ENCODE peak calls at places on chromosomes 5 and 9, in six cellular contexts. G is B cell, Y is breast epithelium, F is PC-9, W is right lobe of liver, O is lung. B is an unnamed sample.

GRCh38 chr9:137406876-137407589 is 15.9 kb downstream of the EXD3 start:
- DNase-seq in G (peak; percentile 74), W (peak; percentile 69), F (peak; percentile 26), O (no peak), Y (no peak), B (peak; percentile 70)

GRCh38 chr5:181217805-181218065 is 5.3 kb upstream of the TRIM41 start:
- DNase-seq in Y (no peak), O (no peak), F (peak; percentile 54), G (no peak), W (no peak), B (peak; percentile 49)

GRCh38 chr5:135191084-135191826 is 157.2 kb upstream of the PITX1 start:
- DNase-seq in G (peak; percentile 82), W (peak; percentile 84), F (peak; percentile 86), O (peak; percentile 74), Y (peak; percentile 72), B (peak; percentile 92)

GRCh38 chr9:84939766-84940165 is 270.2 kb downstream of the NTRK2 start:
- DNase-seq in F (no peak), W (no peak), Y (no peak), G (no peak), O (no peak), B (no peak)

GRCh38 chr5:113162770-113163169 is 186.2 kb downstream of the DCP2 start:
- DNase-seq in O (no peak), W (no peak), F (peak; percentile 28), G (no peak), Y (no peak), B (no peak)

GRCh38 chr5:141241496-141241895 is 3.7 kb upstream of the PCDHB15 start:
- DNase-seq in G (no peak), Y (no peak), O (no peak), W (no peak), F (no peak), B (no peak)

GRCh38 chr5:138032572-138033274 is at the start of gene FAM13B:
- DNase-seq in Y (peak; percentile 76), O (peak; percentile 77), F (peak; percentile 83), G (peak; percentile 87), W (peak; percentile 89), B (peak; percentile 80)

GRCh38 chr5:9557696-9558095 is 11.8 kb upstream of the SEMA5A start:
- DNase-seq in W (no peak), G (no peak), O (no peak), Y (no peak), F (no peak), B (no peak)

GRCh38 chr5:137148656-137149055 is 350.5 kb downstream of the SPOCK1 start:
- DNase-seq in F (no peak), G (no peak), Y (no peak), O (no peak), W (no peak), B (no peak)

GRCh38 chr9:113798062-113799030 is 77.8 kb upstream of the ZNF618 start:
- DNase-seq in G (no peak), F (no peak), O (no peak), W (no peak), Y (no peak), B (no peak)

GRCh38 chr5:158116965-158117364 is 258.0 kb upstream of the CLINT1 start:
- DNase-seq in F (no peak), W (no peak), O (no peak), G (no peak), Y (no peak), B (no peak)

GRCh38 chr5:18397393-18397792 is 763.1 kb downstream of the TAF11L14 start:
- DNase-seq in Y (no peak), O (no peak), G (no peak), W (no peak), F (no peak), B (no peak)

GRCh38 chr5:102654559-102655354 is 100.3 kb upstream of the PAM start:
- DNase-seq in Y (no peak), O (no peak), F (no peak), G (no peak), W (no peak), B (no peak)

GRCh38 chr9:97503862-97504210 is 2.4 kb downstream of the TMOD1 start:
- DNase-seq in G (no peak), W (no peak), F (no peak), Y (no peak), O (no peak), B (no peak)

DNA sequence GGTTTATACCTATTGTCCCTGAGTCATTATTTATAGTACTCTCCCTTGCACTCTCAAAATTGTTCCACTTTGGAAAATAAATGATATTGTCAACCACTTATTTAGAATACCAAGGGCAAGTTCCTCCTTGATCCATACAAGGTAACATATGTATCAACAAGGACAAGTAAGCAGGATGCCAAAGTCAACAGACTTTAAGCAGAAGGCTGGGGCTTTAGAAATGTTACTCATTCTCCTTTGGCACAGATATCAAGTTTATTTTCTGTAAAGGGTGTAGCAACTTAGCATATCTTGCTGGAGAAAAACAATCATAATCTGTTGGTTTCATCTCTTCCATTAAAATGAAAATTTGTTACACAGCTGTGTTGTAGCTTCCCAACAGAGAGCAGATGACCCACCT is 248.7 kb upstream of the SLC30A5 start:
- DNase-seq in W (no peak), O (no peak), Y (no peak), F (no peak), G (no peak), B (no peak)
- TF ChIP-seq CTCF in W (no peak), O (no peak), Y (no peak), F (no peak), G (no peak), B (no peak)

GRCh38 chr9:117869287-117869686 is 165.1 kb downstream of the TLR4 start:
- DNase-seq in W (no peak), G (peak; percentile 12), O (no peak), F (no peak), Y (no peak), B (no peak)
- TF ChIP-seq CTCF in W (peak; percentile 13), G (no peak), O (no peak), F (no peak), Y (no peak), B (no peak)

GRCh38 chr5:132339502-132339901 is 30.0 kb upstream of the SLC22A5 start:
- DNase-seq in G (no peak), F (no peak), W (no peak), Y (no peak), O (no peak), B (no peak)
- TF ChIP-seq CTCF in G (no peak), F (no peak), W (no peak), Y (no peak), O (no peak), B (no peak)

GRCh38 chr9:107982735-107983134 is 493.2 kb upstream of the KLF4 start:
- DNase-seq in O (no peak), G (no peak), Y (no peak), W (no peak), F (no peak), B (no peak)

GRCh38 chr9:107976767-107977166 is 487.2 kb upstream of the KLF4 start:
- DNase-seq in W (peak; percentile 57), Y (no peak), G (no peak), F (no peak), O (peak; percentile 45), B (peak; percentile 12)

GRCh38 chr9:107983762-107984161 is 494.2 kb upstream of the KLF4 start:
- DNase-seq in W (no peak), G (no peak), Y (no peak), F (no peak), O (no peak), B (no peak)

GRCh38 chr9:107983191-107983603 is 493.6 kb upstream of the KLF4 start:
- DNase-seq in F (no peak), O (no peak), Y (no peak), W (no peak), G (no peak), B (no peak)

GRCh38 chr9:107980984-107981383 is 491.4 kb upstream of the KLF4 start:
- DNase-seq in O (no peak), Y (no peak), G (no peak), F (no peak), W (no peak), B (no peak)
- TF ChIP-seq CTCF in O (no peak), Y (no peak), G (no peak), F (no peak), W (no peak), B (no peak)

GRCh38 chr9:134494273-134494815 is 147.3 kb upstream of the COL5A1 start:
- DNase-seq in F (no peak), O (no peak), G (no peak), W (peak; percentile 25), Y (no peak), B (no peak)
- TF ChIP-seq CTCF in F (no peak), O (no peak), G (no peak), W (no peak), Y (no peak), B (no peak)

GRCh38 chr9:68805890-68806517 is 101.0 kb downstream of the PIP5K1B start:
- DNase-seq in O (no peak), G (no peak), W (no peak), Y (no peak), F (no peak), B (no peak)
- TF ChIP-seq CTCF in O (no peak), G (no peak), W (no peak), Y (no peak), F (no peak), B (no peak)

DNA sequence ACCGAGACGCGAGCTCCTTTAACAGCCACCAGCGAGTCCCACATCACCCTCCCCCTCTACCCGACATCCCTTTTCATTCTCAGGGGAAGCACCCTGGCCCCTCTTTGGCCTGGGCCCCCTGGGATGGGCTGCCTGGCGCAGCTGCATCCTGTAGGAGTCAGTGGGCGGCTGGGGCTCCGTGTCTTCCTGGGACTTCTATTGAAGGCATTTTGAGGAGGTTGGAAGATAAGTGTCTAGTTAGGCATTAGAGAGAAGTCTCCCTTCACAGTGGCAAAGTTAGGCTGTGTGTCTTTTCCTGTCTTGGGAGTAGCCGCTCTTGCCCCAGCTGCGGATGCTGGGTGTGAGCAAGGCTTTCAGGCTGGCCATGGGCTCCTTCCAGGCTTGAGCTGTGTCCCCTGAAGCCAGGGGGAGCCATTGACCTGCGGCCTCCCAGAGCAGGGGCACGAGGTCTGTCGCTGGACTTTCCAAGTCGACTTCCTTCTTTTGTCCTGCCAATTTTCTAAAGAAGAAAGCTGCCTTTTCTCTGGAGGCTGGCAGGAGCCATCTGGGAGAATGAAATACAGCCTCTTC is 18.6 kb upstream of the NKD2 start:
- DNase-seq in Y (no peak), F (peak; percentile 52), O (peak; percentile 42), G (no peak), W (peak; percentile 78), B (peak; percentile 19)
- TF ChIP-seq CTCF in Y (no peak), F (peak; percentile 21), O (peak; percentile 35), G (no peak), W (peak; percentile 49), B (no peak)

GRCh38 chr5:150989695-150990094 is 30.7 kb upstream of the GPX3 start:
- DNase-seq in G (no peak), F (peak; percentile 10), W (no peak), Y (no peak), O (no peak), B (no peak)
- TF ChIP-seq CTCF in G (no peak), F (peak; percentile 39), W (peak; percentile 7), Y (no peak), O (no peak), B (no peak)

GRCh38 chr5:132085686-132086085 is 12.1 kb downstream of the CSF2 start:
- DNase-seq in Y (no peak), O (no peak), W (no peak), F (no peak), G (no peak), B (no peak)
- TF ChIP-seq CTCF in Y (no peak), O (no peak), W (no peak), F (no peak), G (no peak), B (no peak)

GRCh38 chr5:160280384-160281090 is 31.8 kb downstream of the CCNJL start:
- DNase-seq in Y (no peak), G (no peak), O (no peak), F (no peak), W (no peak), B (no peak)
- TF ChIP-seq CTCF in Y (no peak), G (no peak), O (no peak), F (no peak), W (no peak), B (no peak)

B was measured in thyroid gland.